ENCODE peak calls at places on chromosomes 7 and 10, in four cellular contexts. N is mesenteric fat pad; C is fibroblast of gingiva; V is effector CD8-positive, alpha-beta T cell. O is an unnamed sample.

GRCh38 chr10:13349776-13350274 is 1.7 kb upstream of the SEPHS1 start:
- DNase-seq in V (no peak), C (peak), N (no peak), O (peak)

GRCh38 chr7:31687024-31687423 is at the start of gene PPP1R17:
- DNase-seq in C (no peak), N (no peak), V (no peak), O (no peak)

GRCh38 chr10:97197030-97197500 is 11.3 kb upstream of the SLIT1 start:
- DNase-seq in C (peak), N (no peak), V (no peak), O (no peak)

GRCh38 chr10:102152545-102152890 is 329 bp downstream of the NOLC1 start:
- DNase-seq in N (no peak), C (no peak), V (no peak), O (no peak)

GRCh38 chr10:84296071-84296981 is 32.1 kb upstream of the CCSER2 start:
- DNase-seq in N (no peak), V (no peak), C (peak), O (no peak)

GRCh38 chr7:50393076-50393475 is 57.1 kb downstream of the FIGNL1 start:
- DNase-seq in N (no peak), C (no peak), V (no peak), O (no peak)

GRCh38 chr10:6581750-6582697 is 1.9 kb upstream of the PRKCQ start:
- DNase-seq in N (no peak), V (no peak), C (no peak), O (peak)

GRCh38 chr7:114021135-114021534 is 102.3 kb upstream of the PPP1R3A start:
- DNase-seq in V (no peak), N (no peak), C (no peak), O (no peak)

GRCh38 chr7:33043875-33044718 is 18.5 kb downstream of the NT5C3A start:
- DNase-seq in N (no peak), V (no peak), C (no peak), O (no peak)

GRCh38 chr10:21396889-21397288 is 128.6 kb downstream of the SKIDA1 start:
- DNase-seq in V (no peak), N (no peak), C (no peak), O (no peak)

GRCh38 chr7:123041085-123041484 is 45.6 kb upstream of the TAS2R16 start:
- DNase-seq in V (no peak), C (no peak), N (no peak), O (no peak)

GRCh38 chr10:11026761-11027160 is 9.1 kb downstream of the CELF2 start:
- DNase-seq in N (no peak), C (no peak), V (no peak), O (no peak)

GRCh38 chr10:63583909-63584747 is 62.9 kb downstream of the REEP3 start:
- DNase-seq in V (no peak), N (no peak), C (peak), O (no peak)

GRCh38 chr7:68748934-68749695 is 849.2 kb upstream of the AUTS2 start:
- DNase-seq in V (no peak), C (no peak), N (no peak), O (no peak)

O was measured in globus pallidus.